ENCODE peak calls at places on chromosome 12, in ten cellular contexts. O, G, J, A, W, Q, N, F, T and M are unnamed samples.

GRCh38 chr12:94725375-94726168 is 75.2 kb upstream of the TMCC3 start:
- DNase-seq in O (peak), G (peak), J (peak), A (no peak), W (peak), Q (peak), N (no peak), F (peak), T (peak), M (no peak)

GRCh38 chr12:52837781-52838736 is 3.9 kb upstream of the KRT79 start:
- DNase-seq in O (no peak), G (no peak), J (no peak), A (no peak), W (peak), Q (no peak), N (no peak), F (no peak), T (no peak), M (no peak)

GRCh38 chr12:103780093-103780440 is 61.0 kb downstream of the NT5DC3 start:
- DNase-seq in O (peak), G (no peak), J (no peak), A (no peak), W (peak), Q (no peak), N (no peak), F (no peak), T (no peak), M (no peak)

GRCh38 chr12:122669397-122670070 is 33.6 kb downstream of the HCAR2 start:
- DNase-seq in O (peak), G (no peak), J (no peak), A (no peak), W (peak), Q (no peak), N (no peak), F (peak), T (no peak), M (no peak)

GRCh38 chr12:110344657-110345056 is 58.9 kb downstream of the ANAPC7 start:
- DNase-seq in O (no peak), G (no peak), J (no peak), A (no peak), W (no peak), Q (no peak), N (no peak), F (no peak), T (no peak), M (no peak)

GRCh38 chr12:31035944-31036665 is 37.6 kb upstream of the DDX11 start:
- DNase-seq in O (no peak), G (no peak), J (no peak), A (no peak), W (peak), Q (no peak), N (no peak), F (no peak), T (no peak), M (no peak)

GRCh38 chr12:39831587-39832315 is 212.1 kb upstream of the ABCD2 start:
- DNase-seq in O (peak), G (no peak), J (no peak), A (no peak), W (peak), Q (no peak), N (no peak), F (no peak), T (no peak), M (no peak)

GRCh38 chr12:63893170-63893569 is 48.7 kb downstream of the SRGAP1 start:
- DNase-seq in O (no peak), G (no peak), J (no peak), A (no peak), W (no peak), Q (no peak), N (no peak), F (no peak), T (no peak), M (no peak)

GRCh38 chr12:129614221-129614885 is 289.5 kb downstream of the TMEM132D start:
- DNase-seq in O (no peak), G (no peak), J (no peak), A (no peak), W (peak), Q (no peak), N (no peak), F (no peak), T (no peak), M (no peak)

GRCh38 chr12:56129210-56129691 is 1.2 kb downstream of the ESYT1 start:
- DNase-seq in O (peak), G (peak), J (peak), A (peak), W (no peak), Q (peak), N (no peak), F (peak), T (peak), M (peak)

GRCh38 chr12:68292157-68292940 is 38.9 kb upstream of the IL22 start:
- DNase-seq in O (no peak), G (no peak), J (no peak), A (no peak), W (no peak), Q (no peak), N (no peak), F (no peak), T (no peak), M (no peak)

GRCh38 chr12:6752181-6752930 is 585 bp downstream of the MLF2 start:
- DNase-seq in O (peak), G (peak), J (peak), A (peak), W (peak), Q (no peak), N (no peak), F (no peak), T (no peak), M (peak)
- TF ChIP-seq CTCF in O (peak), G (no peak), J (no peak), A (no peak), W (peak), Q (peak), N (peak), F (no peak), T (no peak), M (no peak)

GRCh38 chr12:2138294-2138693 is 85.5 kb downstream of the CACNA1C start:
- DNase-seq in O (no peak), G (no peak), J (no peak), A (no peak), W (no peak), Q (no peak), N (no peak), F (no peak), T (no peak), M (no peak)
- TF ChIP-seq CTCF in O (no peak), G (no peak), J (no peak), A (no peak), W (no peak), Q (no peak), N (no peak), F (no peak), T (no peak), M (no peak)

GRCh38 chr12:65765436-65765813 is 58.9 kb upstream of the HMGA2 start:
- DNase-seq in O (peak), G (no peak), J (no peak), A (no peak), W (peak), Q (no peak), N (no peak), F (no peak), T (no peak), M (no peak)
- TF ChIP-seq CTCF in O (no peak), G (no peak), J (no peak), A (no peak), W (no peak), Q (no peak), N (no peak), F (no peak), T (no peak), M (no peak)

DNA sequence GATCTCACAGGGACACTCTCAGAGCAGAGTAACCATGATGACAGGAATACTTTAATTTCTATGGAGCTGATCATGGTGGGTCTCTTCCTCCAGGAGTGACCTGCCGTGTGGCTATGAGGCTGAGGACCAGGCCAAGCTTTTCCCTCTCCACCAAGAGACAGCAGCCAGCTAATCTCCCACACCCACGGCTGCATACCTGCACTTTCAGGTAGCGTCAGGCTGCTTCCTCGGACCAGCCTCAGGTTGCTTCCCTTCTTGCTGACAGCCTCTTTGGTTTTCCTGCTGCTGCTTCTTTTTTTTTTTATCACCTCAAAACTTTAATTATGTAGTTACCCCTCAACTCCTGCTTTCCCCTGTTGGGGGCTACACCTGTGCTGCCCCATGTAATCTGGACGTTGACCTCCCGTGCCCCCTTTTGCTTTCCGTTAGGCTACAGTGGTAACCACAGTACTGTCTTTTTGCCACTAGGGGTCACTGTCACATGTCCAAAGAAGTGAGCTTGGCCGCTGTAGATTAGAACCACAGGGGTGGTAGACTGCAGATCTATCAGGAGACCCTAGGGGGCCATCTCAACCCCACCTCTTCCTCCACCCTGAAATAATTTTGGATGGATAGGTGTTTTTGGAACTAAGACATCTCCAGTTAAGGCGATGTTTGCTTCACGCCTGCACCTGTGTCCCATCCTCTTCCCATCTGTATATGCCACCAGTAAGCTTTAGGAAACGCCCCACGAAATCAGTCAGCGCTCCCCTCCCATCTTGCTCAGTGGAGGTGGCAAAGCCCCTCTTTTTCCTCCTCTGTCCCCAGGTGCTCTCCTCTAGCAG is 7.8 kb upstream of the PIP4K2C start:
- DNase-seq in O (peak), G (peak), J (peak), A (no peak), W (peak), Q (peak), N (no peak), F (peak), T (peak), M (peak)
- TF ChIP-seq CTCF in O (peak), G (peak), J (peak), A (peak), W (peak), Q (peak), N (peak), F (peak), T (peak), M (peak)